ENCODE peak calls at places on chromosomes 2 and 18, in seven cellular contexts. O is upper lobe of left lung; Z is CD8-positive, alpha-beta T cell; M is naive thymus-derived CD4-positive, alpha-beta T cell; D is left lobe of liver; I is left cardiac atrium; R is stimulated activated naive CD8-positive, alpha-beta T cell treated with anti-CD3 and anti-CD28 coated beads, Interleukin-15, amount 100 ng/mL, for 72 hours. T is an unnamed sample.

GRCh38 chr2:85748948-85749875 is 4.6 kb upstream of the ATOH8 start:
- ATAC-seq in D (no peak), I (peak), M (no peak), Z (no peak), R (no peak), O (no peak), T (no peak)

GRCh38 chr2:12262681-12263436 is 453.9 kb upstream of the TRIB2 start:
- ATAC-seq in D (no peak), M (peak), O (peak), R (no peak), Z (no peak), I (peak), T (no peak)

GRCh38 chr2:171787333-171788072 is 100.2 kb downstream of the DYNC1I2 start:
- ATAC-seq in Z (no peak), D (peak), O (no peak), R (no peak), I (no peak), M (no peak), T (no peak)

GRCh38 chr2:28713582-28714292 is 37.9 kb upstream of the PPP1CB start:
- ATAC-seq in I (no peak), M (peak), R (peak), Z (no peak), D (no peak), O (no peak), T (peak)

GRCh38 chr2:176063958-176064357 is 19.8 kb downstream of the EVX2 start:
- ATAC-seq in I (no peak), Z (no peak), D (no peak), R (peak), M (no peak), O (no peak), T (peak)

GRCh38 chr2:181471227-181471626 is 14.0 kb downstream of the ITGA4 start:
- ATAC-seq in O (no peak), R (peak), D (no peak), I (no peak), M (peak), Z (peak), T (peak)

GRCh38 chr2:16683576-16683975 is 17.9 kb upstream of the CYRIA start:
- ATAC-seq in O (no peak), D (no peak), I (no peak), R (no peak), M (no peak), Z (no peak), T (no peak)

GRCh38 chr18:57210711-57211411 is 64.0 kb downstream of the BOD1L2 start:
- ATAC-seq in M (no peak), D (peak), I (peak), O (no peak), R (no peak), Z (no peak), T (no peak)

GRCh38 chr2:36716136-36716535 is 19.6 kb downstream of the VIT start:
- ATAC-seq in D (no peak), R (no peak), Z (no peak), I (no peak), O (peak), M (no peak), T (no peak)

GRCh38 chr2:173571887-173572680 is 217.4 kb downstream of the CDCA7 start:
- ATAC-seq in D (no peak), I (no peak), Z (no peak), R (no peak), O (no peak), M (no peak), T (no peak)

GRCh38 chr2:96092580-96092877 is 23.8 kb downstream of the ADRA2B start:
- ATAC-seq in O (no peak), I (no peak), M (no peak), D (no peak), R (no peak), Z (no peak), T (no peak)

GRCh38 chr18:10249270-10249669 is 205.2 kb upstream of the APCDD1 start:
- ATAC-seq in O (no peak), Z (no peak), R (no peak), M (no peak), I (no peak), D (no peak), T (no peak)

GRCh38 chr2:175575346-175576258 is 394.1 kb upstream of the ATP5MC3 start:
- ATAC-seq in Z (no peak), I (peak), D (no peak), M (peak), O (no peak), R (peak), T (peak)

GRCh38 chr2:172996387-172996961 is 79.2 kb upstream of the MAP3K20 start:
- ATAC-seq in O (no peak), I (no peak), D (no peak), M (no peak), R (no peak), Z (no peak), T (no peak)

GRCh38 chr18:24267878-24268277 is 129.0 kb downstream of the CABYR start:
- ATAC-seq in I (no peak), Z (no peak), O (no peak), R (no peak), M (no peak), D (no peak), T (no peak)

GRCh38 chr2:190591437-190591836 is 56.9 kb upstream of the NEMP2 start:
- ATAC-seq in O (no peak), I (no peak), Z (no peak), M (no peak), D (no peak), R (no peak), T (peak)

GRCh38 chr2:111176388-111176787 is 55.7 kb downstream of the BCL2L11 start:
- ATAC-seq in D (peak), I (no peak), R (no peak), O (peak), M (no peak), Z (no peak), T (no peak)

GRCh38 chr2:57434429-57434828 is 612.2 kb upstream of the VRK2 start:
- ATAC-seq in I (no peak), D (no peak), R (no peak), M (no peak), Z (no peak), O (no peak), T (no peak)

GRCh38 chr2:239308696-239309397 is 92.0 kb downstream of the HDAC4 start:
- ATAC-seq in Z (no peak), O (peak), M (no peak), D (peak), I (peak), R (no peak), T (no peak)

GRCh38 chr18:31275722-31276463 is 42.1 kb upstream of the DSG1 start:
- ATAC-seq in D (no peak), M (no peak), O (peak), Z (no peak), R (no peak), I (peak), T (no peak)

GRCh38 chr18:51077217-51077616 is 47.2 kb downstream of the SMAD4 start:
- ATAC-seq in R (no peak), D (no peak), O (no peak), M (no peak), Z (no peak), I (peak), T (peak)

GRCh38 chr2:153057743-153058142 is 339.3 kb downstream of the ARL6IP6 start:
- ATAC-seq in O (no peak), M (no peak), Z (no peak), R (no peak), I (no peak), D (no peak), T (no peak)

GRCh38 chr2:105373344-105373781 is 25.5 kb downstream of the FHL2 start:
- ATAC-seq in O (no peak), I (peak), D (no peak), R (no peak), M (no peak), Z (no peak), T (no peak)

GRCh38 chr2:85754313-85755095 is 713 bp downstream of the ATOH8 start:
- ATAC-seq in M (peak), O (peak), I (peak), D (peak), R (peak), Z (peak), T (no peak)

GRCh38 chr2:119339562-119339923 is 27.1 kb downstream of the C2orf76 start:
- ATAC-seq in O (no peak), M (no peak), D (no peak), R (no peak), Z (no peak), I (no peak), T (no peak)

GRCh38 chr2:207847098-207847806 is 77.5 kb upstream of the FZD5 start:
- ATAC-seq in D (peak), I (no peak), O (no peak), Z (no peak), M (peak), R (no peak), T (no peak)

GRCh38 chr18:57953883-57954282 is 90.1 kb upstream of the NEDD4L start:
- ATAC-seq in O (no peak), R (no peak), I (no peak), D (no peak), Z (no peak), M (no peak), T (no peak)

GRCh38 chr2:71843391-71843850 is 304.2 kb downstream of the CYP26B1 start:
- ATAC-seq in O (peak), Z (no peak), I (peak), D (no peak), R (no peak), M (no peak), T (no peak)